ENCODE peak calls at places on chromosomes 6 and 20, in four cellular contexts. D is endothelial cell, U is type B pancreatic cell, V is cardiac fibroblast. W is an unnamed sample.

GRCh38 chr6:81075974-81076373 is 676.5 kb downstream of the TENT5A start:
- DNase-seq in U (no peak), V (peak), D (peak), W (peak)

GRCh38 chr6:16909599-16910360 is 148.5 kb upstream of the ATXN1 start:
- DNase-seq in D (no peak), U (no peak), V (peak), W (no peak)

GRCh38 chr6:32370510-32370909 is 1.2 kb downstream of the TSBP1 start:
- DNase-seq in U (no peak), V (peak), D (no peak), W (no peak)

GRCh38 chr20:15831201-15831600 is 742.0 kb downstream of the KIF16B start:
- DNase-seq in D (no peak), U (no peak), V (no peak), W (no peak)

GRCh38 chr6:168088161-168089106 is 9.4 kb upstream of the FRMD1 start:
- DNase-seq in U (no peak), V (peak), D (no peak), W (peak)

GRCh38 chr6:163759542-163759941 is 345.0 kb downstream of the QKI start:
- DNase-seq in U (no peak), D (no peak), V (no peak), W (no peak)

GRCh38 chr20:49214546-49214945 is 4.7 kb upstream of the DDX27 start:
- DNase-seq in D (no peak), V (no peak), U (no peak), W (no peak)

GRCh38 chr20:45823949-45824835 is 2.9 kb downstream of the TNNC2 start:
- DNase-seq in D (peak), V (peak), U (no peak), W (peak)

GRCh38 chr20:47576516-47577033 is 74.9 kb downstream of the NCOA3 start:
- DNase-seq in D (peak), U (peak), V (peak), W (peak)

GRCh38 chr6:5529733-5530132 is 268.4 kb downstream of the FARS2 start:
- DNase-seq in U (no peak), D (no peak), V (peak), W (no peak)

GRCh38 chr6:132858750-132859149 is 44.4 kb downstream of the RPS12 start:
- DNase-seq in U (no peak), D (no peak), V (no peak), W (no peak)

GRCh38 chr20:33076662-33077398 is 2.6 kb upstream of the BPIFB4 start:
- DNase-seq in D (peak), V (no peak), U (no peak), W (no peak)

GRCh38 chr6:131510094-131510493 is 62.9 kb upstream of the ARG1 start:
- DNase-seq in V (no peak), D (no peak), U (no peak), W (no peak)

GRCh38 chr6:158020272-158020711 is 38.6 kb downstream of the SYNJ2 start:
- DNase-seq in V (no peak), U (no peak), D (no peak), W (no peak)

GRCh38 chr20:50562262-50562701 is 52.1 kb downstream of the PTPN1 start:
- DNase-seq in D (no peak), U (no peak), V (no peak), W (no peak)

GRCh38 chr6:134911532-134911931 is 38.4 kb downstream of the ALDH8A1 start:
- DNase-seq in D (no peak), U (no peak), V (peak), W (no peak)

GRCh38 chr6:146913842-146914562 is 290.2 kb upstream of the STXBP5 start:
- DNase-seq in D (peak), V (peak), U (peak), W (peak)

GRCh38 chr20:37501940-37502339 is 19.1 kb upstream of the NNAT start:
- DNase-seq in V (no peak), U (no peak), D (peak), W (no peak)

GRCh38 chr6:31639449-31639861 is 13.0 kb downstream of the BAG6 start:
- DNase-seq in D (no peak), U (no peak), V (no peak), W (no peak)

GRCh38 chr6:134057478-134057877 is 5.1 kb upstream of the SLC2A12 start:
- DNase-seq in U (no peak), D (no peak), V (no peak), W (no peak)

GRCh38 chr6:15926256-15926655 is 202.6 kb upstream of the MYLIP start:
- DNase-seq in V (no peak), U (no peak), D (no peak), W (no peak)

DNA sequence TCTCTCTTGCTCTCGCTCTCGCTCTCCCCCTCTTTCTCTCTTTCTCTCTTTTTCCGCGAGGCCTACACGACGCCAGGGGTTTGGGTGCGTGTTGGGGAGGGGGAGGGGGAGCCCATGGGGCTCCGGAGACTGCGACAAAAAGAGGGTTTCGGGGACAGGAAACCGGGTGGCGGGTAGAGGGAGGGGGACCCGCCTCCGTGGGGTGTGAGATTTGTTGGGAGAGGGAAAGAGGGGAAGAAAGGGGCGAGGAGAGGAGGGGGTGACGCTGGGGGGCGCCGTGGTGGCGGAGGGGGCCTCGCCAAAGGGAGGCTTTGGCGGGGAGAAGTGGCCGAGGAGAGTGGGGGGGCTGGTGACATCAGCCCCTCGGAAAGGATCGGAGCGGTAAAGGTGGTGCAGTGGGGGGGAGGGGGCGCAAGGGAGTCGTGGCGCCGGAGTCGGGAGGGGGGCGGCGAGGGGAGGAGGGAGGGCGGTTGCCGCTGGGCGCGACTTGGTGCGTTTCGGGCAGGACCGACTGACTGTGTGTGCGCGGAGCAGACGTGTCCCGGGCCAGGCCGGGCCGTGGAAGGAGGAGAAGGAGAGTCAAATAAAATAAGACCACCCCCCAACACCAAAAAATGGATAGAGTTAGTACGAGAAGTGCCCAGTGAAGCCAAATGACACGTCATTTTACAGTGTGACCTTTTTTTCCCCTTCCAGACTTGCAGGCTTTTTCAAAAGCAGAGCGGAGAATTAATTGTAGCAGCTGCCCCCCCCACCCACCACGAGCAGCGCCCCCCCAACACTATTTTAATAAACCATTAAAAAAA is 39.8 kb downstream of the GNAS start:
- DNase-seq in U (peak), V (peak), D (peak), W (peak)
- TF ChIP-seq CTCF in U (no peak), V (no peak), D (no peak), W (no peak)

DNA sequence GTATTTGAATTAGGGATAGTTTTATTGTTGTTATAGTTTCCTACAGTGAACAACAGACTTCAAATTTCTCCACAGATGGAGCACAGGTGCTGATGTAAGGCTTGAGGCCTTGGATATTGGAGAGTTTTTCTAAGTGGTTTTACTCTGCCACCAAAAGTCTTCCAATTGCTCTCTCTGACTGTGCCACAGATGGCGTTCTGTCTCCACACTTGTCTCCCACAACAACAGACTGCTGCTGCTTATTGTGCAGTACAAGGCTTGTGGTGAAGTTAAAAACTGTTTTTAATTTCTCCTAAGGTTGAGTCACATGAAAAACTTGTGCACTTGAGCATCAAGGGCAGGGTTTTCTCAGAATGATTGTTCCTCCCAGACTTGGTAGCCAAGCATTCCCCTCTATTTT is 460.9 kb upstream of the KHDRBS2 start:
- DNase-seq in U (no peak), V (no peak), D (no peak), W (no peak)
- TF ChIP-seq CTCF in U (no peak), V (no peak), D (no peak), W (no peak)

GRCh38 chr6:68502946-68503345 is 132.1 kb upstream of the ADGRB3 start:
- DNase-seq in D (no peak), V (no peak), U (no peak), W (no peak)

GRCh38 chr6:68497927-68498326 is 137.2 kb upstream of the ADGRB3 start:
- DNase-seq in V (peak), D (no peak), U (no peak), W (no peak)
- TF ChIP-seq CTCF in V (no peak), D (no peak), U (no peak), W (no peak)

DNA sequence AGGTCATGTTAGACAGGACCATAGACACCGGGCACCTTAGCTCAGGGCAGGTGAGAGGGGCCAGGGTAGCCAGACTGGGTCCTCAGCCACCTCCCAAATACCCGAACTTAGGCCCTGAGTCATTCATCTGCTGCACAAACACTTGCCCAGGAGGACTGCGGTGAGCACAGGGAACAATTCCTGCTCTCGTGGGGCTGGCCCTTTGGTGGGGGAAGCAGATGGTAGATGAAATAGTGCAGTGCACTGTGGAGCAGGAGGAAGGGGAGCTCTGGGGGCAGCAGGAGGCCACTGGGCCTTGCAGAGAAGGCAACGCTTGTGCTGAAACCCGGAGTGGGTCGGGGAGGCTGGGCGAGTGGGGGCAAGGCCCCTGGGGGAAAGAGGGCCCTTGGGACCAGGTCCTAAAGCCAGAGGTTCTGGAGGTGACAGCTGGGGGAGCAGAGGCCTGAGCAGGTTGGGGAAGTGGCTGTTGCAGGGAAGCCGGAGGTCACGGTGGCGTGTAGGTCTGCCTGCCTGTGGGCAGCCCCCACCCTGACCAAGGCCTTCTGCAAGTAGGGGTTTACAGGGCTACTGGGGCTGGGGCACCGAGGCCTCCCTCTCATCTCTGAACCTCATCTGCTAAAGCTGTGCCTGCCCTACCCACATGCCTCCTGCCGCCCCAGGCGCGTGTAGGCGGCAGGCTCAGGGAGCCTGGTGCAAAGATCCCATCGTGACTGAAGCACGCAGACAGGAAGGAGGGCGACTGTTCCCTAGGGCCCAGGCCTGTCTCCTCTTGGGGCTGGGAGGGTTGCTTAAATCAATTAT is 4.7 kb upstream of the NPBWR2 start:
- DNase-seq in D (no peak), U (no peak), V (no peak), W (no peak)
- TF ChIP-seq CTCF in D (no peak), U (no peak), V (no peak), W (no peak)

GRCh38 chr6:137136065-137136464 is 37.4 kb downstream of the IL22RA2 start:
- DNase-seq in D (no peak), U (no peak), V (peak), W (no peak)
- TF ChIP-seq CTCF in D (no peak), U (no peak), V (peak), W (no peak)

GRCh38 chr20:58239216-58239615 is 10.8 kb upstream of the ANKRD60 start:
- DNase-seq in D (no peak), U (no peak), V (no peak), W (no peak)
- TF ChIP-seq CTCF in D (no peak), U (no peak), V (no peak), W (no peak)

DNA sequence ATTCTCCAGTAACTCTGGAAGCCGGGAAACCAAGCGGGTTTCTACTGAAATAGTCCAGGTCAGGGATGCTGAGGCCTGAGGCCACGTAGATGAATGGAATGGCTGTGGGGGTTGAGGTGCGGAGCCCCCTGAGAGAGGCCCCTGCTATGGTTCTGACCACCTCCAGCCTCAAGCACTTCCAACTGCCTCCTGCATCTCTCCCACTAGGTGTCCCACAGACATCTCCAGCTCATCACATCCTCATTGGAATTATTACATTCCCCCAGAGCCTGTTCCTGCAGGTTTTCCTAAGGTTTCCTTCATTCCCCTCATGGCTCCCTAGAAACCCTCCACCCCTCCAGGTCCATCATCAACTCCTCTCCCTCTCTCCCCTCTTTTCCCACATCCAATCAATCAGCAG is 48.7 kb downstream of the UNC5CL start:
- DNase-seq in V (no peak), U (no peak), D (no peak), W (no peak)
- TF ChIP-seq CTCF in V (no peak), U (no peak), D (no peak), W (no peak)

GRCh38 chr6:89081423-89082322 is 1.1 kb downstream of the PNRC1 start:
- DNase-seq in V (peak), U (peak), D (peak), W (peak)
- TF ChIP-seq CTCF in V (no peak), U (peak), D (no peak), W (no peak)

DNA sequence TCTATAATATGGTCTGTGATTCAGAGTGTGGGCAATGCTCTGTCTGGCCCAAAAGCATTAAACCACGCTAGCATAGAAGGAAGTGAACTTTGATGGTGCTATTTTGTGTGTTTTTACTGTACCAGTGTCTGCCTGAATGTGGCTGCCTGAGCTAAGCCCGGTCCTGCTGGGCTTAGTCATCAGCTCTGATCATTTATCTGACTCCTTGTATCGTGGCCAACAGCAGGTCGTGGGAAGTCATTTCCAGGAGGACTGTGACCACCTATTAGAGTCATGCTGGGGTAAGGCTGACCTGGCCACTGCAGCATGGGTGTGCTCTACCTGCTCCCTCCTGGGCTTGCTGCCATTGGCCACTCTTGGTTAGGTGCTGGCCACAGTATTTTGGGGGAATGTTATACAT is 239.1 kb upstream of the CEP162 start:
- DNase-seq in U (no peak), D (no peak), V (peak), W (no peak)
- TF ChIP-seq CTCF in U (no peak), D (no peak), V (no peak), W (no peak)

DNA sequence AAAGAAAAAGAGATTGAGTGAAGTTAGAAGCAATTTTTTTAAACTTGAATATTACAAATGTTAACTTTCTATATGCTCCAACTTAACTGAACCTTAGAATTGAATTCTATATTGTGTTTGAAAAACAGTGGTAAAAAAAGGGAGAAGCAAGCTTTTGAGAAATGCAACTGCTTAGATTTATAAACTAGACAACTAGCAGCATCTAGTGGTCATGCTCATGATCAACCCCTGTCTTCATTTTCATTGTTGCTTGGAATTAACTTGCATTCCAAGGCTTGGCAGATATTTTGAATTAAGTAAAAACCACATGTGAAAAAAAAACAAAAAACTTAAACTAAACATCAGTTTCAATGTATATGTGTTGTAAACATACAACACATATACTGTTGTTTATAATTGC is 113.1 kb downstream of the C6orf58 start:
- DNase-seq in U (no peak), V (peak), D (no peak), W (no peak)
- TF ChIP-seq CTCF in U (peak), V (peak), D (peak), W (peak)

W was measured in nephron progenitor cell.